ENCODE peak calls at places on chromosomes 6 and 20, in nine cellular contexts. K is sigmoid colon, N is stomach, P is endothelial cell of umbilical vein, V is GM12891, O is HCT116, U is H1, M is transverse colon, I is HepG2. E is an unnamed sample.

GRCh38 chr6:18488526-18489270 is 101.5 kb downstream of the RNF144B start:
- DNase-seq in I (no peak), M (no peak), K (no peak), U (no peak), O (no peak), V (no peak), P (no peak), N (no peak), E (no peak)

GRCh38 chr6:167932468-167933276 is 64.8 kb upstream of the KIF25 start:
- DNase-seq in N (no peak), K (no peak), O (no peak), P (peak; percentile 2), M (peak; percentile 49), V (no peak), U (no peak), I (peak; percentile 88), E (no peak)

GRCh38 chr20:35129647-35130069 is 17.5 kb downstream of the EDEM2 start:
- DNase-seq in M (no peak), U (no peak), I (peak; percentile 75), V (no peak), K (no peak), P (peak; percentile 70), N (no peak), O (no peak), E (no peak)

GRCh38 chr6:190596-191395 is 101.5 kb upstream of the DUSP22 start:
- DNase-seq in V (no peak), I (peak; percentile 33), M (no peak), U (no peak), K (no peak), N (no peak), O (no peak), P (no peak), E (no peak)

GRCh38 chr6:87487555-87487954 is 14.8 kb downstream of the SLC35A1 start:
- DNase-seq in P (peak; percentile 77), N (no peak), I (no peak), U (no peak), O (no peak), K (no peak), M (no peak), V (no peak), E (no peak)

GRCh38 chr6:99432877-99433276 is 7.8 kb upstream of the PNISR start:
- DNase-seq in P (no peak), O (no peak), I (peak; percentile 45), K (no peak), U (no peak), V (no peak), N (no peak), M (no peak), E (no peak)

GRCh38 chr6:4910060-4910746 is 93.6 kb downstream of the RPP40 start:
- DNase-seq in N (peak; percentile 69), K (no peak), I (no peak), U (no peak), V (no peak), P (no peak), O (no peak), M (peak; percentile 40), E (no peak)

GRCh38 chr20:63547484-63548480 is at the start of gene SRMS:
- DNase-seq in O (no peak), N (no peak), I (no peak), V (no peak), U (no peak), K (no peak), M (no peak), P (no peak), E (no peak)

GRCh38 chr6:45677381-45677992 is 299.8 kb upstream of the SUPT3H start:
- DNase-seq in P (peak; percentile 90), V (peak; percentile 30), M (peak; percentile 55), U (no peak), N (peak; percentile 59), O (no peak), I (no peak), K (no peak), E (no peak)

GRCh38 chr20:62253398-62253797 is 15.1 kb downstream of the OSBPL2 start:
- DNase-seq in U (no peak), P (no peak), V (no peak), I (no peak), O (no peak), N (no peak), K (no peak), M (no peak), E (no peak)

GRCh38 chr6:81126150-81126549 is 626.3 kb downstream of the TENT5A start:
- DNase-seq in P (no peak), K (no peak), O (no peak), V (no peak), I (no peak), U (no peak), N (no peak), M (no peak), E (no peak)

GRCh38 chr6:151247510-151247909 is 7.7 kb downstream of the AKAP12 start:
- DNase-seq in I (no peak), N (no peak), K (no peak), V (no peak), P (no peak), U (no peak), M (no peak), O (no peak), E (no peak)

GRCh38 chr6:83092756-83093399 is 25.4 kb downstream of the DOP1A start:
- DNase-seq in K (no peak), N (no peak), I (no peak), U (no peak), V (no peak), M (no peak), O (no peak), P (no peak), E (no peak)

GRCh38 chr6:97687916-97688315 is 404.9 kb upstream of the MMS22L start:
- DNase-seq in M (no peak), I (no peak), O (no peak), U (no peak), N (no peak), K (no peak), P (no peak), V (no peak), E (no peak)

GRCh38 chr6:45923831-45924391 is 91.7 kb downstream of the CLIC5 start:
- DNase-seq in O (no peak), K (no peak), M (no peak), P (no peak), I (no peak), U (no peak), V (no peak), N (no peak), E (no peak)

GRCh38 chr6:158642097-158642601 is 2.4 kb downstream of the DYNLT1 start:
- DNase-seq in I (no peak), P (peak; percentile 85), V (no peak), O (no peak), M (no peak), U (no peak), K (peak; percentile 62), N (peak; percentile 22), E (no peak)

DNA sequence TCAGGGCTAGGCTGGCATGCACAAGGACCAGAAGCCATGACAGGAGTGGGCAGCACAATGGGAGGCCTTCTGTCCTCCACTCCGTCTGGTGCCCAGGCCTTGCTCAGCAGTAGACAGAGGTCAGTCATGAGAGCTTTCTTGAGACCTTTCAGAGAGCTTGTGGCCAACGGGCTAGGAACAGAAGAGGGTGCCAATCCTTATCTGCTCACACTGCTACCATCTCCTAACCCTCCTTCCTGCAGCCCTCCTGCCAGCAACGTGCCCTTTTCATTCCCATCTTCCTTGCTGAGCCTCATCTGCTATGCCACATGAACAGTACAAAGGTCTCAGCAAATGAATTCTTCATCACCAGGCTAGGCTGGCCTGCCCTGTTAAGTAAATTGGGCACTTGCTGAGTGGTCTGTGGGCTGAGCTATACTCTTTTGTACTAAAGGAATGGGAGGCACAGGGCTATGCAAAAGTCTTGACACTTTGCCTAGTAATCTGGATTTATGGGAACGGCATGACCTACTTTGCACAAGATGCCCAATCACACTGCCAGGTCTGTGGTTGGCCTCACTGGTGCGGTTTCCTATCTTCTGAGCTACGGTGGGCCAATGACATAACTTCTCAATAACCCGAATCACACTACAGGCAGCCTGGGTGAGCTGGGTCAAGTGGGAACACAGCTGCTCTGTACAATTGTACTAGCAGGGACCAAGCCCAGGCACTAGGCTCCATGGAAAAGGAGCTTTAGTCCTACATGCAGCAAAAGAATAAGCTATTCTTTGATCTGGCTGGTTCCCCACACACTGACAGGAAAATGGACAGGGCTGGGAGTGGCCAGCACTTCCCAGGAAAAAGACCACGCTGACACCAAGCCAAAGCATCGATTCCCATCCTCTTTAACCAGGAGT is 47.8 kb downstream of the ELOVL5 start:
- DNase-seq in P (peak; percentile 53), V (no peak), I (peak; percentile 15), K (no peak), U (no peak), N (no peak), M (no peak), O (no peak), E (no peak)
- TF ChIP-seq POLR2AphosphoS5 in P (no peak), V (no peak), I (no peak), K (no peak), U (peak; percentile 15), N (no peak), M (no peak), O (no peak), E (no peak)

DNA sequence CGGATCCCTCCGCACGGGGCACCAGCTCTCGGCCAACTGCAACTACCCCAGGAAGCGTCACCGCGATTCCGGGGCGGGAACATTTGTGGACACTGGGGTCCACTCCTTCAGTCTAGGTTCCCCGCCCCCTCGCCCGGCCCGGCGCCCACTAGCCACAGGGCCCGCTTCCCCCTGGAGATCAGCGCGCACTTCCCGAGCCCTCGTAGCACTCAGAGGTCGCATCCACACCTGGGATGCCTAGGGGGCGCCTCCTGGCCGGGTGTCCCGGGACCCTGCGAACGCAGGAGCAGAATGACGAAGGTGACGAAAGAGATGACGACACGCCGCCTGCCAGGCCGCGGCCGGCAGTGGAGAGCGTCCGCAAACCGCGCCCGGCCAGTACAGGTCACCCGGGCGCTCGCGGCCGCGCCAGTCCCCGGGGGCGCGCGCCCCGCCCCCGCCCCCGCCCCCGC is 309 bp upstream of the AIG1 start:
- DNase-seq in P (peak; percentile 82), M (peak; percentile 89), I (peak; percentile 88), O (peak; percentile 90), U (peak; percentile 61), V (peak; percentile 59), N (peak; percentile 80), K (peak; percentile 91), E (peak; percentile 75)
- TF ChIP-seq POLR2A in P (no peak), M (peak; percentile 83), I (peak; percentile 69), O (no peak), U (peak; percentile 67), V (no peak), N (no peak), K (no peak), E (no peak)

DNA sequence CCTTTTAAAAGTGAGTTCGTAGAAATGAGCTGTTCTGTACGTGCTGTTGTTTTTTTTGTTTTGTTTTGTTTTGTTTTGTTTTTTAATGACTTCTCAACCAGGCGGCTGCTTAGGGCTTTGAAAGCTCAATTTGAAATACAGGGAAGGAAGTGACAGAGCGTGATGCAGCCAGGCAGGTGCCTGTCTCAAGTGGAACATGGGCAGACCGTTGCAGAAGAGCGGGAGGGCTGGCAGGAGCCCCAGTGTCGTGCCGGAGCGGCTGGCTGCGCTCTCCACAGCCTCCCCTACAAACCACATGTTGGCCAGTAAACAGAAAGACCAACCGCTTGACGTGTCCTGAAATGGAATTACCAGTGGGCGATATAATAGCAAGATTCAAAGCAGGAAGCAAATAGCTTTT is 164.9 kb upstream of the RREB1 start:
- DNase-seq in M (peak; percentile 24), O (no peak), N (no peak), I (no peak), U (no peak), K (peak; percentile 72), P (no peak), V (no peak), E (no peak)
- TF ChIP-seq POLR2AphosphoS5 in M (no peak), O (no peak), N (no peak), I (no peak), U (no peak), K (no peak), P (no peak), V (no peak), E (no peak)

GRCh38 chr20:57694481-57694880 is 15.3 kb downstream of the PMEPA1 start:
- DNase-seq in O (no peak), N (no peak), U (no peak), P (no peak), M (no peak), V (no peak), I (no peak), K (no peak), E (no peak)
- TF ChIP-seq POLR2A in O (no peak), N (no peak), U (no peak), P (no peak), M (no peak), V (no peak), I (no peak), K (no peak), E (no peak)

E was measured in breast epithelium.